ENCODE peak calls at places on chromosomes 7 and 10, in five cellular contexts. Y, S, A, D and N are unnamed samples.

GRCh38 chr7:130486114-130486962 is 5.5 kb upstream of the MEST start:
- DNase-seq in Y (peak), S (peak), A (no peak), D (peak), N (no peak)

GRCh38 chr10:132868995-132869394 is 73.4 kb downstream of the CFAP46 start:
- DNase-seq in Y (peak), S (no peak), A (peak), D (peak), N (no peak)

GRCh38 chr7:157568785-157569584 is 232.2 kb downstream of the DNAJB6 start:
- DNase-seq in Y (peak), S (no peak), A (peak), D (peak), N (peak)

GRCh38 chr10:6036861-6037321 is 25.3 kb downstream of the IL2RA start:
- DNase-seq in Y (no peak), S (no peak), A (no peak), D (no peak), N (no peak)

GRCh38 chr10:103666109-103666508 is 172.6 kb downstream of the NEURL1 start:
- DNase-seq in Y (no peak), S (peak), A (no peak), D (no peak), N (no peak)

GRCh38 chr10:78405781-78406180 is 372.1 kb downstream of the RPS24 start:
- DNase-seq in Y (no peak), S (no peak), A (no peak), D (peak), N (no peak)

GRCh38 chr7:143391462-143392404 is 10.6 kb downstream of the ZYX start:
- DNase-seq in Y (peak), S (no peak), A (no peak), D (no peak), N (no peak)

GRCh38 chr10:122838880-122839279 is 6.8 kb downstream of the CUZD1 start:
- DNase-seq in Y (no peak), S (no peak), A (no peak), D (no peak), N (no peak)

GRCh38 chr7:54788664-54789063 is 29.7 kb upstream of the SEC61G start:
- DNase-seq in Y (no peak), S (peak), A (no peak), D (no peak), N (peak)

GRCh38 chr10:72109619-72110215 is 21.4 kb upstream of the SPOCK2 start:
- DNase-seq in Y (no peak), S (no peak), A (no peak), D (no peak), N (no peak)

GRCh38 chr10:102635377-102635776 is 8.9 kb upstream of the TRIM8 start:
- DNase-seq in Y (no peak), S (no peak), A (no peak), D (no peak), N (no peak)

GRCh38 chr10:3080608-3081007 is 13.3 kb downstream of the PFKP start:
- DNase-seq in Y (no peak), S (no peak), A (no peak), D (no peak), N (no peak)

GRCh38 chr7:104572554-104572953 is 244.2 kb downstream of the LHFPL3 start:
- DNase-seq in Y (no peak), S (no peak), A (no peak), D (no peak), N (no peak)

GRCh38 chr7:37259381-37259821 is 189.3 kb downstream of the ELMO1 start:
- DNase-seq in Y (no peak), S (no peak), A (no peak), D (no peak), N (no peak)

GRCh38 chr7:7761974-7762769 is 43.8 kb upstream of the RPA3 start:
- DNase-seq in Y (no peak), S (no peak), A (no peak), D (no peak), N (no peak)

DNA sequence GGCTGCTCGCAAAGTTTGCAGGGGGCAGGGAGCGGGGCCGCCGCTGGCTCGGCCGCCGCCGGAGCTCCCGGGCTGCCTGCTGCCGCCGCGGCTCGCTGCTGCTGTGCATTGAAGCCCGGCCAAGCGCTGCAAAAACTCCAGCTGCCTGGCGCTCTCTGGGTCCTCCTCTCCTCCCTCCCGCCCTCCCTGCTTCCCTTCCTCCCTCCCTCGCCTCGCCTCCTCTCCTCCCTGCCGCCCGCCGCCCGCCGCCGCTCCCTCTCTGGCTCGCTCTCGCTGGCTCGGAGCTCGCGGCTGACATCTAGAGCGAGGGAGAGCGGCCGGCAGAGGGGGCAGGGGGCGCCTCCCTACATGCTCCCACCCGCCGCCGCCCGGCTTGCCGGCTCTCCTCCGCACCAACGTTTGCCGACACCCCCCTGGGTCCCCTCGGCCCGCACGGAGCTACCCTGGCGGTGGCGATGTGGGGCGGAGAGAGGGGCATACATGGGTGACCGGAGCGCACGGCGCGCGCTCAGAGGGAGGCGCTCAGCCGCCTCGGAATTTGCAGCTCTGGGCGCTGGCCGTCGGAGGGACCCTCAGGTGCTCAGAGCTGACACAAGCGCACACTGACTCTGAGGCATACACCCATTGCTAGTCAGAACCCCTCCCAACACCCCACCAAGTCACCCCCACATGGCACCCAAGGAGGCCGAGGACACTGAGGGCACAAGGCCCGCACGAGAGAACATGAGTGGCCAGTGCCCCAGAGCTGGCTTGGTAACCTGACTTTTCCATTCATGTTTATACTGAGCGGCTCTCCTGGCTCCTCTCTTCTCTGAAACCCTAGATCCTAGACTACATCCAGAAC is 1.2 kb upstream of the PLXNA4 start:
- DNase-seq in Y (peak), S (no peak), A (peak), D (peak), N (peak)
- TF ChIP-seq CTCF in Y (peak), S (no peak), A (peak), D (no peak), N (no peak)

GRCh38 chr7:99143853-99144672 is at the start of gene SMURF1:
- DNase-seq in Y (peak), S (no peak), A (peak), D (peak), N (peak)
- TF ChIP-seq CTCF in Y (no peak), S (no peak), A (peak), D (no peak), N (no peak)

DNA sequence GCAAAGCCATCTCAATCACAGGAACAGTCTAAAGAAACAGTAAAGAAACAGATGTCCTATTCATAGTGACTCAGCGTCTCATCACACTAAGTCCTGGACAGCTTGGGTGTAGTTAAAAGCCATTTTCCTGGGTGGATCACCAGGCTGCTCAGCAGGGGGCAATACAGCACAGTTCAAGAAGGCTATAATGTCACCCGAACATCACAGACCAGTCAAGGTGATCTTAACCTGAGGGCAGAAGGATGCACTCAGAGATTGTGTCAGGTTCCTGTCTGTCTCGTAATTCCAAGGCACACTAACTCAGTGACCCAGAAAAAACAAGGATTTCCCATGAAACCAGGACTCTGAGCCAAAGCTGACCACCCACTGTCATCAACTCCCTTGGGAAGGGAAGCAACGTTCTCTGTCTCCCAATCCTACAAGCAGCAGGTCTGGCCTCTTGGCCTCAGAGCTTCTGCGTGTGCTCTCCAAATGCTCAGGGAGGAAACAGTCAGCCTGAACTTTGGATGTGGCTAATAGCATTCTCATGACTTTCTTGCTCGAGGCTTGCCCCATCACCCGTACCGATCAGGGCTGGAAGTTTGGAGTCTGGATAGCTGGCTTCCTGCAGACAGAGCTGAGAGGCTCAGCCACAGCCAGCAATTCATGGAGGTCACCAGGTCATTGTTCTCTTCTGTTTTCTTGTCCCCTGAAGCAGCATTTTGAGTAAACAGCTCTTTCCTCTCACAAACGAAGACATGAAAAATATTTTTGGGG is 90.4 kb upstream of the FAM171A1 start:
- DNase-seq in Y (no peak), S (peak), A (no peak), D (no peak), N (no peak)
- TF ChIP-seq CTCF in Y (no peak), S (peak), A (no peak), D (no peak), N (no peak)

DNA sequence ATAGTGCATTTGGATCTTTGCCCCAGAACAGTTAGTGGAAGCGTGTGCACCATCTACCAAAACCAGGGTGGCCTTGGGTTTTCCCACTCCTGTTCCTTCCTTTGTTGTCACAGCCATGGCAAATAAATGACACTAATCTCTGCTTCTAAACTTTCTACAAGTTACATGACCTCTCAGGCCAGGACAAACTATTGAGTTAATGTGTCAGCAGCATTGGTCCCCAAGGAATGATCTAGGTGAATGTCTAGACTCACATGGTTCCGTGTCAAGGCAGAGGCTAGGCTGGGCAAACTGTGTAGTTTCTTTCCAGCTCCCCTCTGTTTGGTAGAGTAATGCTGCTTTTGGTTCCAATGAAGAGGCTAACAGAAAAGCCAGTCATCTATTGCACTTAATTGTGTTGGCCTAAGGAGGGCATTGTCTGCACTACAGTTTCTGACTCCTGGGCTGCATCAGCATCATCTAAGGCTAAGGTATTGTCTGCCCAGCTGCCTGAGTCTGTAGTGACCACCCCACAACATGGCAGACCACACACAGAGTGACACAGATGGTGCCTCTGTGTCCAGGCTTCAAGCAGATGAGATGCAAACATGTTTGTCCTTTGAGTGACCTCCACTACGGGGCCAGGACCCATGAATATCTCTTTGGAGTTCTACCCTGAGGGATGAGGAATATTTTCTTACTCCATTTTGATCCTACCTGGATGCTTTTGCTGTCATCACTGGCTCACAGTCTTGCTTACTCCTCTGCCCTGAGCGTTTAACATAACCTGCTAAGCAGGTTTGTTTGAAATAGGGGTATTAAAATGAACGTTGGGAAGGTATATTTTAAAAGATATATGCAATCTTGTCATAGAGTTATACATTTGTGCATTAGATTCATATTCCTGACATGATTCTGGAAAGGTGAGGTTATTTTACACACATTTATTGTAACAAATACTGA is 1.7 kb downstream of the CYP3A4 start:
- DNase-seq in Y (no peak), S (no peak), A (no peak), D (no peak), N (no peak)
- TF ChIP-seq CTCF in Y (no peak), S (no peak), A (no peak), D (no peak), N (no peak)

DNA sequence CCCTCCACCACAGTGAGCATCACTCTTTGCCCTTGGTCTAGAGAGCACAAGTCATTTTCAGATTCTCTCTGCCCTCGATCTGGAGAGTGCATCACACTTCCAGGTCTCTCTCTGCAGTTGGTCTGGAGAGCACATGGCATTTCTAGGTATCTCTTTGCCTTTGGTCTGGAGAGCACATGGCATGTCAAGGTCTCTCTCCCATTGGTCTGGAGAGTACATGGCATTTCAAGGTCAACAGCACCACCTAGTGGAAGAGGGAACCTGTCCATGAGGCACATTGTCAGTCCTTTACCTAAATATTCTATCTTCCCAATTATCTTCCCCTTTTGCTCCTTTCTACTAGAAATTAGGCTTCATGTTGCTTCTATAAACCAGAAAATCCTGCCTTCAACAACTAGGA is 1139.4 kb downstream of the XPNPEP1 start:
- DNase-seq in Y (no peak), S (peak), A (no peak), D (no peak), N (no peak)
- TF ChIP-seq CTCF in Y (no peak), S (peak), A (no peak), D (peak), N (no peak)

GRCh38 chr7:99949645-99950228 is 20.3 kb upstream of the GJC3 start:
- DNase-seq in Y (no peak), S (no peak), A (no peak), D (no peak), N (no peak)
- TF ChIP-seq CTCF in Y (no peak), S (peak), A (no peak), D (peak), N (no peak)

GRCh38 chr7:123367508-123368122 is 166.8 kb downstream of the IQUB start:
- DNase-seq in Y (no peak), S (peak), A (no peak), D (no peak), N (no peak)
- TF ChIP-seq CTCF in Y (no peak), S (peak), A (no peak), D (peak), N (peak)

GRCh38 chr7:80334185-80334584 is 177.7 kb downstream of the GNAT3 start:
- DNase-seq in Y (no peak), S (no peak), A (no peak), D (no peak), N (no peak)

GRCh38 chr7:80330434-80330833 is 181.4 kb downstream of the GNAT3 start:
- DNase-seq in Y (no peak), S (no peak), A (no peak), D (no peak), N (no peak)

GRCh38 chr7:80335473-80336232 is 176.2 kb downstream of the GNAT3 start:
- DNase-seq in Y (no peak), S (no peak), A (no peak), D (no peak), N (no peak)

GRCh38 chr7:80334908-80335307 is 177.0 kb downstream of the GNAT3 start:
- DNase-seq in Y (no peak), S (no peak), A (no peak), D (no peak), N (no peak)
- TF ChIP-seq CTCF in Y (no peak), S (no peak), A (no peak), D (no peak), N (no peak)